ENCODE peak calls at places on chromosomes 12 and 14, in eight cellular contexts. One of them, this sample, is unnamed. For H3K9me3, the result is how much of the 10 kb centered on the place peaks cover.

GRCh38 chr12:106644335-106645073 is 61.7 kb downstream of the RFX4 start:
- DNase-seq in MM.1S: no peak
- DNase-seq in naive thymus-derived CD4-positive, alpha-beta T cell: no peak
- DNase-seq in keratinocyte: no peak
- DNase-seq in transverse colon: no peak
- DNase-seq in A549: no peak
- DNase-seq in IMR-90: no peak
- DNase-seq in left ventricle myocardium inferior: no peak
- DNase-seq in this sample: no peak

GRCh38 chr12:47071241-47071852 is 8.1 kb upstream of the PCED1B start:
- DNase-seq in naive thymus-derived CD4-positive, alpha-beta T cell: no peak
- DNase-seq in IMR-90: no peak
- DNase-seq in keratinocyte: no peak
- DNase-seq in left ventricle myocardium inferior: no peak
- DNase-seq in MM.1S: peak
- DNase-seq in A549: no peak
- DNase-seq in transverse colon: no peak
- DNase-seq in this sample: no peak

GRCh38 chr12:93203361-93203760 is 174.4 kb upstream of the NUDT4 start:
- DNase-seq in naive thymus-derived CD4-positive, alpha-beta T cell: no peak
- DNase-seq in transverse colon: no peak
- DNase-seq in left ventricle myocardium inferior: no peak
- DNase-seq in keratinocyte: no peak
- DNase-seq in MM.1S: no peak
- DNase-seq in IMR-90: no peak
- DNase-seq in A549: no peak
- DNase-seq in this sample: no peak

GRCh38 chr12:44875954-44876553 is at the start of gene NELL2:
- DNase-seq in MM.1S: peak
- DNase-seq in left ventricle myocardium inferior: no peak
- DNase-seq in naive thymus-derived CD4-positive, alpha-beta T cell: peak
- DNase-seq in keratinocyte: no peak
- DNase-seq in transverse colon: peak
- DNase-seq in A549: peak
- DNase-seq in IMR-90: no peak
- DNase-seq in this sample: peak

GRCh38 chr12:120944645-120945217 is 33.6 kb upstream of the HNF1A start:
- DNase-seq in naive thymus-derived CD4-positive, alpha-beta T cell: peak
- DNase-seq in keratinocyte: no peak
- DNase-seq in MM.1S: peak
- DNase-seq in left ventricle myocardium inferior: peak
- DNase-seq in transverse colon: peak
- DNase-seq in IMR-90: peak
- DNase-seq in A549: peak
- DNase-seq in this sample: no peak

GRCh38 chr14:54117401-54117800 is 160.8 kb upstream of the BMP4 start:
- DNase-seq in transverse colon: no peak
- DNase-seq in IMR-90: no peak
- DNase-seq in MM.1S: no peak
- DNase-seq in naive thymus-derived CD4-positive, alpha-beta T cell: no peak
- DNase-seq in A549: no peak
- DNase-seq in keratinocyte: no peak
- DNase-seq in left ventricle myocardium inferior: no peak
- DNase-seq in this sample: no peak

GRCh38 chr14:75301666-75302325 is 23.2 kb downstream of the FOS start:
- DNase-seq in IMR-90: no peak
- DNase-seq in A549: no peak
- DNase-seq in MM.1S: no peak
- DNase-seq in keratinocyte: no peak
- DNase-seq in left ventricle myocardium inferior: peak
- DNase-seq in transverse colon: peak
- DNase-seq in naive thymus-derived CD4-positive, alpha-beta T cell: no peak
- DNase-seq in this sample: peak

GRCh38 chr14:42110167-42110566 is 503.5 kb downstream of the LRFN5 start:
- DNase-seq in left ventricle myocardium inferior: no peak
- DNase-seq in IMR-90: peak
- DNase-seq in transverse colon: no peak
- DNase-seq in A549: peak
- DNase-seq in MM.1S: peak
- DNase-seq in naive thymus-derived CD4-positive, alpha-beta T cell: no peak
- DNase-seq in keratinocyte: no peak
- DNase-seq in this sample: no peak

GRCh38 chr14:89214221-89214965 is 202.6 kb downstream of the FOXN3 start:
- DNase-seq in MM.1S: no peak
- DNase-seq in keratinocyte: no peak
- DNase-seq in IMR-90: no peak
- DNase-seq in left ventricle myocardium inferior: peak
- DNase-seq in transverse colon: peak
- DNase-seq in A549: peak
- DNase-seq in naive thymus-derived CD4-positive, alpha-beta T cell: no peak
- DNase-seq in this sample: peak

GRCh38 chr12:100718212-100718611 is 76.4 kb upstream of the ANO4 start:
- DNase-seq in MM.1S: no peak
- DNase-seq in keratinocyte: no peak
- DNase-seq in IMR-90: no peak
- DNase-seq in A549: no peak
- DNase-seq in left ventricle myocardium inferior: no peak
- DNase-seq in transverse colon: no peak
- DNase-seq in naive thymus-derived CD4-positive, alpha-beta T cell: no peak
- DNase-seq in this sample: no peak

GRCh38 chr12:65868133-65868705 is 43.9 kb downstream of the HMGA2 start:
- DNase-seq in MM.1S: no peak
- DNase-seq in A549: no peak
- DNase-seq in IMR-90: peak
- DNase-seq in keratinocyte: no peak
- DNase-seq in naive thymus-derived CD4-positive, alpha-beta T cell: no peak
- DNase-seq in left ventricle myocardium inferior: no peak
- DNase-seq in transverse colon: no peak
- DNase-seq in this sample: no peak

GRCh38 chr12:113744802-113745395 is 221.2 kb downstream of the RBM19 start:
- DNase-seq in A549: no peak
- DNase-seq in naive thymus-derived CD4-positive, alpha-beta T cell: no peak
- DNase-seq in MM.1S: no peak
- DNase-seq in keratinocyte: no peak
- DNase-seq in IMR-90: no peak
- DNase-seq in transverse colon: no peak
- DNase-seq in left ventricle myocardium inferior: no peak
- DNase-seq in this sample: no peak

GRCh38 chr14:54594531-54594930 is 27.6 kb downstream of the SAMD4A start:
- DNase-seq in keratinocyte: no peak
- DNase-seq in IMR-90: no peak
- DNase-seq in transverse colon: no peak
- DNase-seq in left ventricle myocardium inferior: no peak
- DNase-seq in A549: no peak
- DNase-seq in MM.1S: no peak
- DNase-seq in naive thymus-derived CD4-positive, alpha-beta T cell: no peak
- DNase-seq in this sample: no peak

GRCh38 chr12:20507061-20507460 is 138.7 kb downstream of the PDE3A start:
- DNase-seq in keratinocyte: no peak
- DNase-seq in transverse colon: no peak
- DNase-seq in MM.1S: peak
- DNase-seq in IMR-90: no peak
- DNase-seq in left ventricle myocardium inferior: no peak
- DNase-seq in naive thymus-derived CD4-positive, alpha-beta T cell: no peak
- DNase-seq in A549: no peak
- DNase-seq in this sample: no peak

GRCh38 chr12:19456176-19456575 is 16.9 kb downstream of the AEBP2 start:
- DNase-seq in keratinocyte: no peak
- DNase-seq in A549: no peak
- DNase-seq in IMR-90: no peak
- DNase-seq in MM.1S: no peak
- DNase-seq in left ventricle myocardium inferior: peak
- DNase-seq in transverse colon: no peak
- DNase-seq in naive thymus-derived CD4-positive, alpha-beta T cell: no peak
- DNase-seq in this sample: no peak

GRCh38 chr14:71166434-71166833 is 259.2 kb downstream of the PCNX1 start:
- DNase-seq in left ventricle myocardium inferior: no peak
- DNase-seq in transverse colon: peak
- DNase-seq in keratinocyte: no peak
- DNase-seq in A549: peak
- DNase-seq in naive thymus-derived CD4-positive, alpha-beta T cell: no peak
- DNase-seq in IMR-90: peak
- DNase-seq in MM.1S: no peak
- DNase-seq in this sample: peak

GRCh38 chr12:93682846-93683261 is 5.7 kb downstream of the CRADD start:
- DNase-seq in MM.1S: no peak
- DNase-seq in left ventricle myocardium inferior: peak
- DNase-seq in naive thymus-derived CD4-positive, alpha-beta T cell: no peak
- DNase-seq in A549: no peak
- DNase-seq in transverse colon: no peak
- DNase-seq in IMR-90: no peak
- DNase-seq in keratinocyte: no peak
- DNase-seq in this sample: no peak

GRCh38 chr14:99195602-99196309 is 76.2 kb downstream of the BCL11B start:
- DNase-seq in keratinocyte: no peak
- DNase-seq in MM.1S: no peak
- DNase-seq in IMR-90: no peak
- DNase-seq in A549: no peak
- DNase-seq in left ventricle myocardium inferior: no peak
- DNase-seq in naive thymus-derived CD4-positive, alpha-beta T cell: no peak
- DNase-seq in transverse colon: no peak
- DNase-seq in this sample: no peak

GRCh38 chr12:49109631-49110172 is 945 bp downstream of the LMBR1L start:
- DNase-seq in left ventricle myocardium inferior: no peak
- DNase-seq in IMR-90: no peak
- DNase-seq in A549: no peak
- DNase-seq in keratinocyte: no peak
- DNase-seq in transverse colon: no peak
- DNase-seq in naive thymus-derived CD4-positive, alpha-beta T cell: no peak
- DNase-seq in MM.1S: no peak
- DNase-seq in this sample: no peak

GRCh38 chr12:126347421-126347820 is 1282.2 kb downstream of the AACS start:
- DNase-seq in A549: no peak
- DNase-seq in IMR-90: no peak
- DNase-seq in left ventricle myocardium inferior: no peak
- DNase-seq in transverse colon: no peak
- DNase-seq in keratinocyte: no peak
- DNase-seq in naive thymus-derived CD4-positive, alpha-beta T cell: no peak
- DNase-seq in MM.1S: no peak
- DNase-seq in this sample: no peak
- H3K9me3 ChIP-seq in A549: under half
- H3K9me3 ChIP-seq in IMR-90: under half
- H3K9me3 ChIP-seq in left ventricle myocardium inferior: under half
- H3K9me3 ChIP-seq in transverse colon: under half
- H3K9me3 ChIP-seq in keratinocyte: under half
- H3K9me3 ChIP-seq in naive thymus-derived CD4-positive, alpha-beta T cell: under half
- H3K9me3 ChIP-seq in MM.1S: under half
- H3K9me3 ChIP-seq in this sample: under half

DNA sequence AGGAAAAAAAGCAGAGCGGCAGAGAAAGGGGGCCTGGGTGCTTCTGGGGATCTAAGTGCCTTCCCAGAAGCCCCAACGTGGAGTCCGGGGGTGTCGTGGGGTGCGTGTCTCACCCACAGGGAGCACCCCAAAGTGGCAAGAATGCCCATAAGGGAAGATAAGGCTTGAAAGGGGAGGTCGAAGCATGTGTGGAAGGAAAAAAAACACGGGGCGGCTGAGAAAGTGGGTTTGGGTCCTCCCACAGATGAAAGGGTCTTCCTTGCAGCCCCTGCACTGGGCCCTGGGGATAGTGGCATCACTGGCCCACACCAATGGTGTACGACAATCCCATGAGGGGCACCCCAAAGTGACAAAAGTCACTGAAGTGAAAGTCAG is 275.5 kb downstream of the ALG10 start:
- DNase-seq in transverse colon: no peak
- DNase-seq in A549: no peak
- DNase-seq in IMR-90: no peak
- DNase-seq in left ventricle myocardium inferior: no peak
- DNase-seq in keratinocyte: no peak
- DNase-seq in MM.1S: no peak
- DNase-seq in naive thymus-derived CD4-positive, alpha-beta T cell: no peak
- DNase-seq in this sample: peak
- H3K9me3 ChIP-seq in transverse colon: under half
- H3K9me3 ChIP-seq in A549: under half
- H3K9me3 ChIP-seq in IMR-90: half or more
- H3K9me3 ChIP-seq in left ventricle myocardium inferior: under half
- H3K9me3 ChIP-seq in keratinocyte: under half
- H3K9me3 ChIP-seq in MM.1S: under half
- H3K9me3 ChIP-seq in naive thymus-derived CD4-positive, alpha-beta T cell: under half
- H3K9me3 ChIP-seq in this sample: under half

DNA sequence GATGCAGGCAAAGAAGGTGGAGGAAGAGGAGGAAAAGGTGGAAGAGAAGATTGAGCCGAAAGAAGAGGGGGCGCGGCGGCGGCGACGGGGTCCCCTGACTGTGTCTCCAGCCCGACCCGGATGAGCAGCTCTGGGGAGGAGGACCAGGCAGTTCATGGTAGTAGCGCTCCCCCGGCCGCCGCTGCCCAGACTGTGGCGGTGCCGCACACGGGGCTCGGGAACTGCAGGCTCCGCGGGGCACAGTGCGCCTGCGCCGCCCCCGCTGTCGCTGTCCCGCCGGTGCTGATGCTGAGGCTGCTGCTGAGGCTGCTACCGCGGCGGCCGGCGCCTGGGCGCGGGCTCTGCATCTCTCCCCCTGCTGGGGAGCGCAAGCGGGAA is at the start of gene KCNH5:
- DNase-seq in MM.1S: peak
- DNase-seq in naive thymus-derived CD4-positive, alpha-beta T cell: no peak
- DNase-seq in A549: peak
- DNase-seq in IMR-90: peak
- DNase-seq in left ventricle myocardium inferior: peak
- DNase-seq in keratinocyte: no peak
- DNase-seq in transverse colon: no peak
- DNase-seq in this sample: peak
- H3K9me3 ChIP-seq in MM.1S: under half
- H3K9me3 ChIP-seq in naive thymus-derived CD4-positive, alpha-beta T cell: under half
- H3K9me3 ChIP-seq in A549: under half
- H3K9me3 ChIP-seq in IMR-90: under half
- H3K9me3 ChIP-seq in left ventricle myocardium inferior: under half
- H3K9me3 ChIP-seq in keratinocyte: under half
- H3K9me3 ChIP-seq in transverse colon: under half
- H3K9me3 ChIP-seq in this sample: under half

GRCh38 chr12:34368079-34368478 is 345.8 kb downstream of the ALG10 start:
- DNase-seq in A549: no peak
- DNase-seq in IMR-90: no peak
- DNase-seq in naive thymus-derived CD4-positive, alpha-beta T cell: no peak
- DNase-seq in transverse colon: no peak
- DNase-seq in left ventricle myocardium inferior: no peak
- DNase-seq in keratinocyte: no peak
- DNase-seq in MM.1S: no peak
- DNase-seq in this sample: no peak
- H3K9me3 ChIP-seq in A549: under half
- H3K9me3 ChIP-seq in IMR-90: under half
- H3K9me3 ChIP-seq in naive thymus-derived CD4-positive, alpha-beta T cell: under half
- H3K9me3 ChIP-seq in transverse colon: under half
- H3K9me3 ChIP-seq in left ventricle myocardium inferior: half or more
- H3K9me3 ChIP-seq in keratinocyte: under half
- H3K9me3 ChIP-seq in MM.1S: under half
- H3K9me3 ChIP-seq in this sample: under half

GRCh38 chr14:24597403-24597802 is 12.1 kb downstream of the GZMH start:
- DNase-seq in IMR-90: no peak
- DNase-seq in transverse colon: no peak
- DNase-seq in left ventricle myocardium inferior: no peak
- DNase-seq in keratinocyte: no peak
- DNase-seq in A549: no peak
- DNase-seq in MM.1S: peak
- DNase-seq in naive thymus-derived CD4-positive, alpha-beta T cell: no peak
- DNase-seq in this sample: no peak
- H3K9me3 ChIP-seq in IMR-90: under half
- H3K9me3 ChIP-seq in transverse colon: under half
- H3K9me3 ChIP-seq in left ventricle myocardium inferior: half or more
- H3K9me3 ChIP-seq in keratinocyte: under half
- H3K9me3 ChIP-seq in A549: under half
- H3K9me3 ChIP-seq in MM.1S: under half
- H3K9me3 ChIP-seq in naive thymus-derived CD4-positive, alpha-beta T cell: under half
- H3K9me3 ChIP-seq in this sample: under half

This sample was measured in pancreas.